ENCODE peak calls at places on chromosomes 12 and 14, in six cellular contexts. One of them, this sample, is unnamed.

GRCh38 chr12:30806989-30807694 is 52.4 kb upstream of the CAPRIN2 start:
- DNase-seq in uterus: no peak
- DNase-seq in tibial artery: no peak
- DNase-seq in A549: peak; percentile 76
- DNase-seq in body of pancreas: peak; percentile 65
- DNase-seq in endothelial cell of umbilical vein: peak; percentile 78
- DNase-seq in this sample: peak; percentile 27

GRCh38 chr12:55965941-55966407 is at the start of gene PMEL:
- DNase-seq in uterus: no peak
- DNase-seq in tibial artery: no peak
- DNase-seq in A549: no peak
- DNase-seq in body of pancreas: no peak
- DNase-seq in endothelial cell of umbilical vein: peak; percentile 17
- DNase-seq in this sample: no peak

GRCh38 chr12:28191018-28191595 is 851 bp downstream of the CCDC91 start:
- DNase-seq in uterus: no peak
- DNase-seq in tibial artery: no peak
- DNase-seq in A549: no peak
- DNase-seq in body of pancreas: no peak
- DNase-seq in endothelial cell of umbilical vein: no peak
- DNase-seq in this sample: peak; percentile 59

GRCh38 chr14:93984987-93985410 is 8.6 kb upstream of the ASB2 start:
- DNase-seq in uterus: peak; percentile 51
- DNase-seq in tibial artery: peak; percentile 83
- DNase-seq in A549: peak; percentile 56
- DNase-seq in body of pancreas: peak; percentile 57
- DNase-seq in endothelial cell of umbilical vein: no peak
- DNase-seq in this sample: peak; percentile 95

GRCh38 chr14:103008768-103009342 is 48.5 kb downstream of the CDC42BPB start:
- DNase-seq in uterus: no peak
- DNase-seq in tibial artery: no peak
- DNase-seq in A549: no peak
- DNase-seq in body of pancreas: no peak
- DNase-seq in endothelial cell of umbilical vein: peak; percentile 53
- DNase-seq in this sample: no peak

GRCh38 chr12:131796411-131796736 is 31.8 kb upstream of the MMP17 start:
- DNase-seq in uterus: no peak
- DNase-seq in tibial artery: no peak
- DNase-seq in A549: no peak
- DNase-seq in body of pancreas: no peak
- DNase-seq in endothelial cell of umbilical vein: no peak
- DNase-seq in this sample: no peak

GRCh38 chr12:22759769-22760674 is 135.1 kb downstream of the ETNK1 start:
- DNase-seq in uterus: no peak
- DNase-seq in tibial artery: peak; percentile 78
- DNase-seq in A549: no peak
- DNase-seq in body of pancreas: no peak
- DNase-seq in endothelial cell of umbilical vein: no peak
- DNase-seq in this sample: no peak

GRCh38 chr14:20612403-20612802 is 21.2 kb upstream of the RNASE12 start:
- DNase-seq in uterus: no peak
- DNase-seq in tibial artery: no peak
- DNase-seq in A549: no peak
- DNase-seq in body of pancreas: no peak
- DNase-seq in endothelial cell of umbilical vein: no peak
- DNase-seq in this sample: no peak

GRCh38 chr12:119649202-119649808 is 18.6 kb upstream of the PRKAB1 start:
- DNase-seq in uterus: no peak
- DNase-seq in tibial artery: no peak
- DNase-seq in A549: no peak
- DNase-seq in body of pancreas: no peak
- DNase-seq in endothelial cell of umbilical vein: no peak
- DNase-seq in this sample: no peak

GRCh38 chr14:50659327-50659974 is 8.7 kb downstream of the SAV1 start:
- DNase-seq in uterus: no peak
- DNase-seq in tibial artery: no peak
- DNase-seq in A549: no peak
- DNase-seq in body of pancreas: peak; percentile 72
- DNase-seq in endothelial cell of umbilical vein: peak; percentile 52
- DNase-seq in this sample: no peak

GRCh38 chr12:12899530-12900380 is 8.4 kb downstream of the GPRC5A start:
- DNase-seq in uterus: peak; percentile 71
- DNase-seq in tibial artery: peak; percentile 75
- DNase-seq in A549: peak; percentile 76
- DNase-seq in body of pancreas: no peak
- DNase-seq in endothelial cell of umbilical vein: peak; percentile 81
- DNase-seq in this sample: peak; percentile 30

GRCh38 chr12:73421832-73422231 is 1115.8 kb upstream of the ATXN7L3B start:
- DNase-seq in uterus: no peak
- DNase-seq in tibial artery: no peak
- DNase-seq in A549: no peak
- DNase-seq in body of pancreas: no peak
- DNase-seq in endothelial cell of umbilical vein: no peak
- DNase-seq in this sample: no peak

GRCh38 chr12:122422769-122423257 is 344 bp upstream of the CLIP1 start:
- DNase-seq in uterus: peak; percentile 37
- DNase-seq in tibial artery: no peak
- DNase-seq in A549: peak; percentile 76
- DNase-seq in body of pancreas: peak; percentile 43
- DNase-seq in endothelial cell of umbilical vein: peak; percentile 49
- DNase-seq in this sample: no peak

GRCh38 chr12:109779382-109779781 is 53.8 kb downstream of the TRPV4 start:
- DNase-seq in uterus: no peak
- DNase-seq in tibial artery: no peak
- DNase-seq in A549: peak; percentile 44
- DNase-seq in body of pancreas: no peak
- DNase-seq in endothelial cell of umbilical vein: no peak
- DNase-seq in this sample: no peak

GRCh38 chr12:54977155-54977554 is 7.4 kb downstream of the TESPA1 start:
- DNase-seq in uterus: no peak
- DNase-seq in tibial artery: no peak
- DNase-seq in A549: no peak
- DNase-seq in body of pancreas: no peak
- DNase-seq in endothelial cell of umbilical vein: no peak
- DNase-seq in this sample: no peak

GRCh38 chr12:133080051-133080618 is 588 bp upstream of the ZNF140 start:
- DNase-seq in uterus: peak; percentile 98
- DNase-seq in tibial artery: peak; percentile 99
- DNase-seq in A549: peak; percentile 99
- DNase-seq in body of pancreas: peak; percentile 99
- DNase-seq in endothelial cell of umbilical vein: peak; percentile 100
- DNase-seq in this sample: peak; percentile 98

GRCh38 chr12:133081408-133081806 is 684 bp downstream of the ZNF140 start:
- DNase-seq in uterus: peak; percentile 20
- DNase-seq in tibial artery: no peak
- DNase-seq in A549: no peak
- DNase-seq in body of pancreas: peak; percentile 13
- DNase-seq in endothelial cell of umbilical vein: no peak
- DNase-seq in this sample: no peak

GRCh38 chr12:133080619-133081407 is at the start of gene ZNF140:
- DNase-seq in uterus: peak; percentile 95
- DNase-seq in tibial artery: peak; percentile 98
- DNase-seq in A549: peak; percentile 98
- DNase-seq in body of pancreas: peak; percentile 97
- DNase-seq in endothelial cell of umbilical vein: peak; percentile 98
- DNase-seq in this sample: peak; percentile 94

DNA sequence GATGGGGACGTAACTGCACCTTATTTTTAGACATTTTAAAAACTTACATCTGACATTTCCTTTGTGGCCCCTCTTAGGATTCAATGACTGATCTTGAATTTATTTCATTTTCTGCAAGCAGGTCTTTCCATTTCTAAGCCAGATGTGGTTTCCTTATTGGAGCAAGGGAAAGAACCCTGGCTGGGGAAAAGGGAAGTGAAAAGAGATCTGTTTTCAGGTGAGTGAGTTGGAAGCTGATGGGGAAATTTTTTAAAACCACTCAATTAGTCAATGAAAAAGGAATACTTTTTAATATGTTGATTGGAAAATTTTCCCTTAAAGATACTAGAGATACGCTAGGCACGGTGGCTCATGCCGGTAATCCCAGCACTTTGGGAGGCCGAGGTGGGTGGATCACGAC is 2.6 kb downstream of the ZNF140 start:
- DNase-seq in uterus: no peak
- DNase-seq in tibial artery: no peak
- DNase-seq in A549: no peak
- DNase-seq in body of pancreas: no peak
- DNase-seq in endothelial cell of umbilical vein: no peak
- DNase-seq in this sample: no peak
- H3K9me3 ChIP-seq in uterus: no peaks in the 10 kb centered on the region
- H3K9me3 ChIP-seq in tibial artery: peaks cover 81% of the 10 kb centered on the region
- H3K9me3 ChIP-seq in A549: peaks cover 89% of the 10 kb centered on the region
- H3K9me3 ChIP-seq in body of pancreas: peaks cover 3% of the 10 kb centered on the region
- H3K9me3 ChIP-seq in endothelial cell of umbilical vein: no peaks in the 10 kb centered on the region
- H3K9me3 ChIP-seq in this sample: peaks cover 40% of the 10 kb centered on the region

DNA sequence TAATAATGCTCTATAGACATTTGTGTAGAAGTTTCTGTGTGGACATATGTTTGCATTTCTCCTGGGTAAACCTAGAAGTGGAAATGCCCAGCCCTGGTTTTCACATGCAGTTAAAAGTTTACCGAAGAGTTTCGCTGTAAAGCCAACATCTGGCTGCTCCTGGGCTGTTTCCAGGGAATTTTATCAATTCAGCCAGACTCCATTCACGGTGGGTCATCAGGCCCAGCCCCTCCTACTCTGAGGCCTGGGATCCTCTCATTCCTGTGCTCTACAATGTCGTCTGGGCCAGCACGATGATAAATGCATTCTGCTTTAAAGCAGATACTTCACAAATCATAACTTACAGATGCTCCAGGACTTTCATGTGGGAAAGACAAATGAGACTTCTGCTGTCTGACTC is 7.1 kb downstream of the NUAK1 start:
- DNase-seq in uterus: peak; percentile 45
- DNase-seq in tibial artery: no peak
- DNase-seq in A549: peak; percentile 47
- DNase-seq in body of pancreas: no peak
- DNase-seq in endothelial cell of umbilical vein: no peak
- DNase-seq in this sample: no peak
- H3K9me3 ChIP-seq in uterus: no peaks in the 10 kb centered on the region
- H3K9me3 ChIP-seq in tibial artery: no peaks in the 10 kb centered on the region
- H3K9me3 ChIP-seq in A549: no peaks in the 10 kb centered on the region
- H3K9me3 ChIP-seq in body of pancreas: no peaks in the 10 kb centered on the region
- H3K9me3 ChIP-seq in endothelial cell of umbilical vein: no peaks in the 10 kb centered on the region
- H3K9me3 ChIP-seq in this sample: no peaks in the 10 kb centered on the region

DNA sequence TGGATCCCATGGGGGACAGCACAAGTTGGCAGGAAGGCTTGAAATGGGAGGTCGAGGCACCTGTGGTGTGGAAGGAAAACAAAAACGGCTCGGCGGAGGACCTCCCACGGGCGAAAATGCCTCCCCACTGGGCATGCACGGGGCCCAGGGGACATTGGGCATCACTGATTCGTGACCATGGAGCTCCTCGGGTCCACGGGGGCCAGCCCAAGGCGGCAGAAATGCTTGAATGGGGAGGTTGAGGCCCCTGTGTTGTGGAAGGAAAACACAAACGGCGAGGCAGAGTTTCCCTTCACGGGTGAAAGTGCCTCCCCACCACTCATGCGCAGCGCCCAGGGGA is 376.0 kb downstream of the ALG10 start:
- DNase-seq in uterus: peak; percentile 4
- DNase-seq in tibial artery: peak; percentile 49
- DNase-seq in A549: no peak
- DNase-seq in body of pancreas: peak; percentile 4
- DNase-seq in endothelial cell of umbilical vein: no peak
- DNase-seq in this sample: peak; percentile 0
- H3K9me3 ChIP-seq in uterus: no peaks in the 10 kb centered on the region
- H3K9me3 ChIP-seq in tibial artery: peaks cover 15% of the 10 kb centered on the region
- H3K9me3 ChIP-seq in A549: no peaks in the 10 kb centered on the region
- H3K9me3 ChIP-seq in body of pancreas: no peaks in the 10 kb centered on the region
- H3K9me3 ChIP-seq in endothelial cell of umbilical vein: peaks cover 3% of the 10 kb centered on the region
- H3K9me3 ChIP-seq in this sample: no peaks in the 10 kb centered on the region

GRCh38 chr14:105879503-105879866 is 353.1 kb downstream of the TMEM121 start:
- DNase-seq in uterus: peak; percentile 1
- DNase-seq in tibial artery: no peak
- DNase-seq in A549: no peak
- DNase-seq in body of pancreas: peak; percentile 3
- DNase-seq in endothelial cell of umbilical vein: no peak
- DNase-seq in this sample: no peak

GRCh38 chr14:105879867-105880561 is 353.6 kb downstream of the TMEM121 start:
- DNase-seq in uterus: peak; percentile 3
- DNase-seq in tibial artery: peak; percentile 60
- DNase-seq in A549: no peak
- DNase-seq in body of pancreas: peak; percentile 12
- DNase-seq in endothelial cell of umbilical vein: no peak
- DNase-seq in this sample: peak; percentile 6

GRCh38 chr14:105881021-105881930 is 354.9 kb downstream of the TMEM121 start:
- DNase-seq in uterus: peak; percentile 6
- DNase-seq in tibial artery: peak; percentile 53
- DNase-seq in A549: no peak
- DNase-seq in body of pancreas: peak; percentile 6
- DNase-seq in endothelial cell of umbilical vein: no peak
- DNase-seq in this sample: no peak

GRCh38 chr14:105882626-105883025 is 356.2 kb downstream of the TMEM121 start:
- DNase-seq in uterus: peak; percentile 5
- DNase-seq in tibial artery: peak; percentile 35
- DNase-seq in A549: no peak
- DNase-seq in body of pancreas: peak; percentile 9
- DNase-seq in endothelial cell of umbilical vein: no peak
- DNase-seq in this sample: no peak

GRCh38 chr14:105880616-105881015 is 354.2 kb downstream of the TMEM121 start:
- DNase-seq in uterus: peak; percentile 7
- DNase-seq in tibial artery: peak; percentile 42
- DNase-seq in A549: no peak
- DNase-seq in body of pancreas: peak; percentile 5
- DNase-seq in endothelial cell of umbilical vein: no peak
- DNase-seq in this sample: no peak
- H3K9me3 ChIP-seq in uterus: no peaks in the 10 kb centered on the region
- H3K9me3 ChIP-seq in tibial artery: no peaks in the 10 kb centered on the region
- H3K9me3 ChIP-seq in A549: no peaks in the 10 kb centered on the region
- H3K9me3 ChIP-seq in body of pancreas: no peaks in the 10 kb centered on the region
- H3K9me3 ChIP-seq in endothelial cell of umbilical vein: peaks cover 2% of the 10 kb centered on the region
- H3K9me3 ChIP-seq in this sample: no peaks in the 10 kb centered on the region

This sample was measured in gastrocnemius medialis.